ENCODE peak calls at places on chromosomes 13 and 19, in seven cellular contexts. L, Z, E, O, X, T and M are unnamed samples.
A peak's percentile ranks its signal among the peaks of the same experiment; 100 is the strongest.

GRCh38 chr13:53382008-53382407 is 353.4 kb downstream of the OLFM4 start:
- DNase-seq in L (no peak), E (no peak), O (no peak), X (no peak), Z (peak; percentile 35), T (no peak), M (no peak)

GRCh38 chr13:113441661-113442060 is 11.6 kb downstream of the ADPRHL1 start:
- DNase-seq in Z (no peak), L (no peak), T (no peak), O (no peak), E (no peak), X (no peak), M (no peak)

GRCh38 chr13:30133976-30134375 is 173.4 kb downstream of the KATNAL1 start:
- DNase-seq in E (no peak), L (no peak), Z (no peak), O (no peak), X (no peak), T (no peak), M (no peak)

GRCh38 chr13:98934243-98934642 is 43.6 kb downstream of the DOCK9 start:
- DNase-seq in Z (no peak), T (no peak), E (no peak), O (no peak), X (no peak), L (no peak), M (no peak)

GRCh38 chr13:106337096-106337495 is 198.4 kb downstream of the EFNB2 start:
- DNase-seq in E (no peak), X (no peak), T (no peak), O (no peak), Z (no peak), L (no peak), M (no peak)

GRCh38 chr19:42872608-42873007 is 6.9 kb downstream of the PSG1 start:
- DNase-seq in L (no peak), Z (no peak), O (no peak), X (no peak), T (no peak), E (no peak), M (no peak)

GRCh38 chr13:74128171-74128767 is 5.9 kb downstream of the KLF12 start:
- DNase-seq in O (no peak), Z (no peak), X (no peak), L (no peak), T (no peak), E (no peak), M (no peak)

GRCh38 chr19:32599736-32600157 is 18.8 kb downstream of the PDCD5 start:
- DNase-seq in L (no peak), E (no peak), X (peak; percentile 32), T (no peak), Z (peak; percentile 27), O (peak; percentile 85), M (no peak)

GRCh38 chr19:2607712-2608601 is 94.5 kb downstream of the GNG7 start:
- DNase-seq in E (no peak), X (no peak), T (no peak), O (no peak), L (no peak), Z (no peak), M (peak; percentile 79)

GRCh38 chr19:42217522-42218442 is at the start of gene DEDD2:
- DNase-seq in L (peak; percentile 98), Z (peak; percentile 92), X (peak; percentile 99), T (peak; percentile 83), O (peak; percentile 100), E (peak; percentile 94), M (peak; percentile 100)

GRCh38 chr13:107360010-107360409 is 792.1 kb upstream of the ARGLU1 start:
- DNase-seq in E (no peak), O (no peak), X (no peak), T (no peak), Z (no peak), L (no peak), M (no peak)

GRCh38 chr13:101406787-101407186 is 9.5 kb downstream of the NALCN start:
- DNase-seq in T (no peak), X (no peak), L (no peak), O (no peak), E (no peak), Z (no peak), M (no peak)

GRCh38 chr19:28598861-28599260 is 614.1 kb downstream of the UQCRFS1 start:
- DNase-seq in Z (no peak), E (no peak), O (no peak), T (no peak), X (no peak), L (no peak), M (no peak)

GRCh38 chr19:14118165-14119051 is 846 bp upstream of the PRKACA start:
- DNase-seq in Z (no peak), T (peak; percentile 24), O (no peak), E (peak; percentile 81), X (peak; percentile 73), L (peak; percentile 93), M (peak; percentile 35)

GRCh38 chr19:27765397-27765796 is 1447.6 kb downstream of the UQCRFS1 start:
- DNase-seq in X (no peak), O (no peak), E (no peak), L (no peak), Z (no peak), T (no peak), M (no peak)

GRCh38 chr13:27339299-27339698 is 68.7 kb downstream of the RASL11A start:
- DNase-seq in X (peak; percentile 25), T (no peak), E (no peak), O (peak; percentile 73), Z (no peak), L (no peak), M (no peak)

GRCh38 chr19:3712663-3713531 is 4.7 kb downstream of the TJP3 start:
- DNase-seq in O (peak; percentile 63), L (no peak), X (peak; percentile 59), Z (no peak), E (no peak), T (no peak), M (no peak)

GRCh38 chr19:3708207-3708931 is at the start of gene TJP3:
- DNase-seq in E (no peak), Z (no peak), X (peak; percentile 81), O (no peak), L (no peak), T (no peak), M (no peak)

GRCh38 chr19:3710265-3710812 is 2.2 kb downstream of the TJP3 start:
- DNase-seq in Z (no peak), L (peak; percentile 62), X (peak; percentile 97), O (peak; percentile 93), E (peak; percentile 47), T (no peak), M (no peak)

DNA sequence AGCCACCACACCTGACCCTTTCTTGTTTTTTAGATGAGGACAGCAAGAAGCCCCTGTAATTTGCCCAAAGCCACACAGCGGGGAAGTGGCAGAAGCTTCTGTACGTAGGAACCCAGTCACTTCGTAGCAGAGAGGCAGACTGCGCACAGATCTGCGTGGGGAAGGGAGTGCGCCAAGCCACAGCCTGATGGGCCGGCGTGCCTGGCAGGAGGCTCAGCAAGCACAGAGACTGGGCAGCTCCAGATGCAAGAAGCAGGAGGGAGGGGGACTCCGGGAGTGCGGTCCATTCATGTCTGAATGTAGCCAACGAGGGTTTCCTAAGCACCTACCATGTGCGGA is 347 bp upstream of the TJP3 start:
- DNase-seq in L (no peak), Z (no peak), E (no peak), T (no peak), O (no peak), X (no peak), M (no peak)
- H3K27ac ChIP-seq in L (no peak overlapping the region), Z (no peak overlapping the region), E (peak overlapping the region; percentile 70), T (peak overlapping the region; percentile 80), O (peak overlapping the region; percentile 76), X (peak overlapping the region; percentile 75), M (no peak overlapping the region)

GRCh38 chr13:46604226-46604968 is 51.4 kb downstream of the LRCH1 start:
- DNase-seq in E (no peak), T (no peak), X (no peak), L (no peak), Z (no peak), O (no peak), M (no peak)

GRCh38 chr13:46606915-46607413 is 54.0 kb downstream of the LRCH1 start:
- DNase-seq in E (no peak), T (no peak), O (no peak), Z (no peak), L (no peak), X (no peak), M (no peak)

GRCh38 chr13:46605824-46606554 is 53.0 kb downstream of the LRCH1 start:
- DNase-seq in T (no peak), X (no peak), Z (no peak), O (no peak), E (no peak), L (no peak), M (no peak)

GRCh38 chr13:46603165-46603603 is 50.2 kb downstream of the LRCH1 start:
- DNase-seq in T (no peak), Z (no peak), E (no peak), O (peak; percentile 48), L (no peak), X (no peak), M (no peak)

DNA sequence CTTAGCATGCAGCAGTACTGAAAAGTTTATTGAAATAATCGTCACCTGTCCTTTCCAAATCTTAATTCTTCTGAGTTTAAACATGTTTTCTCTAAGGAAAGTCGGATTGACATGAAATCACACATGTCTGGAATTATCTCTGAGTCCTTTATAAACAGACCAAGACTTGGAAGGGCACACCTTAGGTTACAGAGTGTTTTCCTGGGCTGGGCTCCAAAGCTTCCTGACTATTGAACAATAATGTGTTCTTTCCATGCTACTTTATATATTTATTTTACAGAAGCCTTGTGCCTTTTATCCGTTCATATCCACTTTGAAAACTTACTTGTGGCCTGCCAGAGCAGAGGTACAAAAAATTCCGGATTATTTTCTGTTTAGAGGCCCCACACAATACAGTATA is 52.1 kb downstream of the LRCH1 start:
- DNase-seq in E (no peak), Z (no peak), X (peak; percentile 27), L (no peak), O (no peak), T (no peak), M (no peak)
- H3K4me1 ChIP-seq in E (no peaks in the 10 kb centered on the region), Z (no peaks in the 10 kb centered on the region), X (peaks cover 46% of the 10 kb centered on the region), L (peaks cover 28% of the 10 kb centered on the region), O (peaks cover 93% of the 10 kb centered on the region), T (peaks cover 32% of the 10 kb centered on the region), M (peaks cover 15% of the 10 kb centered on the region)

GRCh38 chr13:112072531-112073244 is 5.7 kb downstream of the SOX1 start:
- DNase-seq in O (no peak), Z (no peak), T (no peak), E (no peak), X (no peak), L (no peak), M (no peak)
- H3K4me3 ChIP-seq in O (no peak overlapping the region), Z (peak overlapping the region; percentile 51), T (no peak overlapping the region), E (no peak overlapping the region), X (no peak overlapping the region), L (peak overlapping the region; percentile 41), M (no peak overlapping the region)

DNA sequence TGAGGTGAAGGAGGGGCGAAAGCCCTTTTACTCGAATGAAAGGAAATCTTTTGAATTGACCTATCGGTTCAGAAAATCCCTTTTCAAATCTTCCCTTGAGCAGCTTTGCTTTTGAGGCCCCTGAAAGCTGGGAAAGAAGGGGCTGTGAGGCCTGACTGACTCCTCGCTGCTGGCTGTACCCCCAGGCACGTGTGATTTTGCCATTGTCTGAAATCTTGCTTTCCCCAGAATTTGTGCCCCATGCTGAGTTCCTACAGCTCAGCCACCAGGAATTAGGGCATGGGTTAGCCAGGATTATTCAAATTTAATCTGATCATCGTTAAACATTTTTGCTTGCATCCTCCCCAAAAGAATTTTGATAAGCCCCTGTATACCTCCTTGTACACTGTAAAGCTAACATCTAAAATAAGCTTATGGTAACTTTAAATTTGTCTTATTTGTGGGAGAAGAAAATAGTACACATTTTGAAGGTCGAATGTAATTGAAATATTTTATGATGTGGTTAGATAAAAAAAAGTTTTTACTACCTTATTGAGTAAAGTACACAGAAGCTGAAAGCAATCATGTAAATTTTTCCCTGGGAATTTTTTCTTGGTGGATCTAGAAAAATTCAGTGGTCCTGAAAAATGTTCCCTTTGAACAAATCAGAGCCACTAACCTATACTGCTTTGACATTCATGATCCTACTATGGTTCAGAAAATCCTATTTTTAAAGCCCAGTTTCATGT is 46.7 kb downstream of the SIPA1L3 start:
- DNase-seq in O (no peak), E (no peak), T (no peak), L (no peak), X (no peak), Z (no peak), M (no peak)
- H3K27ac ChIP-seq in O (peak overlapping the region; percentile 2), E (no peak overlapping the region), T (no peak overlapping the region), L (no peak overlapping the region), X (no peak overlapping the region), Z (no peak overlapping the region), M (no peak overlapping the region)